ENCODE peak calls at places on chromosome 6, in nine cellular contexts. F is A549, G is heart left ventricle, Z is IMR-90, P is body of pancreas, C is GM12878, S is testis, W is right lobe of liver, V is breast epithelium. E is an unnamed sample. For H3K4me1, the result is how much of the 10 kb centered on the place peaks cover.

GRCh38 chr6:130517444-130517931 is 151.7 kb downstream of the TMEM200A start:
- DNase-seq in S (no peak), V (no peak), G (no peak), F (no peak), P (no peak), W (no peak), C (peak), Z (peak), E (no peak)

GRCh38 chr6:27251672-27252251 is 4.3 kb downstream of the PRSS16 start:
- DNase-seq in S (peak), Z (peak), F (peak), W (no peak), V (peak), G (no peak), P (peak), C (peak), E (peak)

GRCh38 chr6:151012321-151013294 is 147.1 kb downstream of the MTHFD1L start:
- DNase-seq in G (no peak), V (no peak), Z (peak), F (no peak), W (no peak), C (no peak), P (peak), S (no peak), E (no peak)

GRCh38 chr6:138546733-138547185 is 47.5 kb upstream of the NHSL1 start:
- DNase-seq in Z (peak), C (no peak), W (no peak), V (no peak), P (no peak), F (no peak), G (peak), S (no peak), E (no peak)

GRCh38 chr6:87029711-87030314 is 65.1 kb downstream of the CGA start:
- DNase-seq in C (no peak), W (no peak), G (no peak), Z (peak), S (no peak), P (no peak), F (peak), V (no peak), E (no peak)

GRCh38 chr6:6686176-6686575 is 97.7 kb downstream of the LY86 start:
- DNase-seq in C (no peak), S (no peak), Z (no peak), F (no peak), W (peak), G (no peak), V (no peak), P (no peak), E (no peak)

GRCh38 chr6:99979953-99980352 is 14.1 kb downstream of the MCHR2 start:
- DNase-seq in F (no peak), C (no peak), S (no peak), W (no peak), P (no peak), G (no peak), V (no peak), Z (no peak), E (no peak)

GRCh38 chr6:148367418-148368024 is 24.9 kb downstream of the SASH1 start:
- DNase-seq in W (peak), V (peak), S (peak), Z (peak), C (no peak), F (no peak), G (peak), P (peak), E (no peak)

GRCh38 chr6:100538086-100538485 is 73.4 kb upstream of the SIM1 start:
- DNase-seq in C (no peak), S (no peak), V (no peak), Z (no peak), W (no peak), P (no peak), G (no peak), F (no peak), E (no peak)

GRCh38 chr6:64973142-64973541 is 733.9 kb downstream of the EYS start:
- DNase-seq in P (no peak), W (no peak), C (no peak), S (no peak), V (no peak), G (no peak), F (no peak), Z (no peak), E (no peak)

GRCh38 chr6:148973809-148974208 is 227.0 kb downstream of the UST start:
- DNase-seq in F (peak), P (no peak), G (no peak), C (no peak), Z (peak), W (no peak), V (no peak), S (peak), E (no peak)

GRCh38 chr6:10520468-10520867 is 683 bp upstream of the GCNT2 start:
- DNase-seq in F (no peak), V (no peak), Z (peak), G (no peak), W (no peak), C (no peak), P (no peak), S (no peak), E (no peak)

GRCh38 chr6:32240686-32241085 is 16.8 kb upstream of the NOTCH4 start:
- DNase-seq in C (no peak), G (no peak), V (no peak), Z (no peak), W (no peak), F (no peak), P (no peak), S (no peak), E (no peak)

GRCh38 chr6:119497988-119498727 is 148.6 kb upstream of the MAN1A1 start:
- DNase-seq in F (no peak), G (no peak), Z (no peak), V (no peak), S (no peak), W (no peak), C (no peak), P (no peak), E (no peak)

GRCh38 chr6:160733045-160733646 is 31.1 kb downstream of the PLG start:
- DNase-seq in F (peak), W (no peak), Z (peak), P (peak), C (no peak), S (peak), G (peak), V (no peak), E (peak)

GRCh38 chr6:19478273-19478672 is 358.9 kb upstream of the ID4 start:
- DNase-seq in S (no peak), F (no peak), C (no peak), Z (no peak), G (no peak), P (no peak), W (no peak), V (no peak), E (no peak)

GRCh38 chr6:31651602-31652191 is 764 bp downstream of the BAG6 start:
- DNase-seq in Z (peak), G (peak), C (no peak), S (peak), V (peak), P (peak), W (peak), F (peak), E (peak)

GRCh38 chr6:135148889-135149288 is 32.2 kb upstream of the MYB start:
- DNase-seq in Z (no peak), G (no peak), V (no peak), C (no peak), S (no peak), W (no peak), F (no peak), P (no peak), E (no peak)

GRCh38 chr6:13814938-13815575 is 700 bp upstream of the MCUR1 start:
- DNase-seq in V (no peak), F (no peak), S (no peak), Z (no peak), P (no peak), C (no peak), G (no peak), W (no peak), E (no peak)

GRCh38 chr6:63663147-63663877 is 27.7 kb downstream of the PHF3 start:
- DNase-seq in Z (peak), S (no peak), W (no peak), C (no peak), P (no peak), V (no peak), G (no peak), F (peak), E (no peak)

GRCh38 chr6:118783931-118784528 is 109.9 kb upstream of the ASF1A start:
- DNase-seq in G (no peak), S (no peak), W (no peak), C (no peak), P (no peak), F (no peak), V (no peak), Z (peak), E (no peak)

GRCh38 chr6:28710466-28711191 is 184.9 kb downstream of the GPX5 start:
- DNase-seq in P (no peak), Z (peak), G (no peak), W (no peak), C (no peak), V (no peak), F (peak), S (no peak), E (no peak)

GRCh38 chr6:149488815-149489214 is 4.0 kb upstream of the ZC3H12D start:
- DNase-seq in G (no peak), V (no peak), C (no peak), Z (no peak), W (no peak), F (no peak), P (no peak), S (no peak), E (no peak)

GRCh38 chr6:40907198-40907701 is 131.8 kb downstream of the UNC5CL start:
- DNase-seq in F (peak), S (peak), C (no peak), W (no peak), P (peak), V (peak), G (peak), Z (peak), E (peak)

GRCh38 chr6:29984232-29984631 is 41.9 kb downstream of the HLA-A start:
- DNase-seq in Z (no peak), P (no peak), S (no peak), F (no peak), W (no peak), V (no peak), G (no peak), C (no peak), E (no peak)

GRCh38 chr6:72461144-72461543 is 160.7 kb upstream of the KCNQ5 start:
- DNase-seq in S (no peak), G (no peak), W (no peak), F (no peak), P (no peak), C (no peak), V (no peak), Z (peak), E (no peak)

GRCh38 chr6:4433199-4433598 is 297.8 kb upstream of the ECI2 start:
- DNase-seq in S (no peak), P (no peak), Z (no peak), V (no peak), F (no peak), G (no peak), W (no peak), C (no peak), E (no peak)

GRCh38 chr6:167161895-167162467 is 4.2 kb upstream of the GPR31 start:
- DNase-seq in V (no peak), P (no peak), W (no peak), Z (no peak), C (no peak), G (no peak), F (no peak), S (no peak), E (no peak)

GRCh38 chr6:21908117-21908848 is 314.7 kb downstream of the SOX4 start:
- DNase-seq in S (no peak), V (no peak), F (no peak), P (no peak), C (no peak), Z (no peak), G (no peak), W (no peak), E (no peak)

GRCh38 chr6:13228264-13229204 is 99.8 kb downstream of the TBC1D7 start:
- DNase-seq in Z (no peak), F (no peak), P (no peak), C (no peak), W (no peak), V (no peak), G (no peak), S (no peak), E (no peak)

GRCh38 chr6:11491596-11491995 is 46.0 kb upstream of the TMEM170B start:
- DNase-seq in W (no peak), G (no peak), S (no peak), F (no peak), V (no peak), Z (no peak), P (no peak), C (no peak), E (no peak)

GRCh38 chr6:10561566-10562088 is 40.5 kb downstream of the GCNT2 start:
- DNase-seq in Z (no peak), C (no peak), P (no peak), V (no peak), F (no peak), G (no peak), S (no peak), W (no peak), E (no peak)

GRCh38 chr6:136961848-136962247 is 39.7 kb downstream of the SLC35D3 start:
- DNase-seq in S (no peak), Z (no peak), V (no peak), P (no peak), F (no peak), W (no peak), C (no peak), G (no peak), E (no peak)

GRCh38 chr6:30820196-30820595 is 64.1 kb upstream of the DDR1 start:
- DNase-seq in V (peak), P (peak), F (peak), G (peak), Z (peak), C (no peak), S (no peak), W (no peak), E (peak)

GRCh38 chr6:69865126-69865525 is 1.2 kb upstream of the COL19A1 start:
- DNase-seq in S (no peak), V (no peak), C (no peak), Z (peak), G (no peak), P (no peak), F (no peak), W (no peak), E (no peak)

GRCh38 chr6:139996253-139996834 is 621.9 kb upstream of the CITED2 start:
- DNase-seq in F (peak), S (no peak), G (peak), Z (no peak), C (peak), V (no peak), P (peak), W (peak), E (no peak)

GRCh38 chr6:111471533-111471932 is 11.5 kb downstream of the REV3L start:
- DNase-seq in P (no peak), F (no peak), W (no peak), G (no peak), C (no peak), S (no peak), V (no peak), Z (no peak), E (no peak)
- H3K4me1 ChIP-seq in P (under half), F (under half), W (under half), G (under half), C (under half), S (under half), V (under half), Z (under half), E (under half)

GRCh38 chr6:292506-293184 is 358 bp downstream of the DUSP22 start:
- DNase-seq in Z (peak), F (peak), P (peak), S (peak), G (peak), W (peak), V (peak), C (peak), E (peak)
- TF ChIP-seq POLR2A in Z (no peak), F (no peak), P (peak), S (no peak), G (no peak), W (no peak), V (no peak), C (no peak), E (peak)

DNA sequence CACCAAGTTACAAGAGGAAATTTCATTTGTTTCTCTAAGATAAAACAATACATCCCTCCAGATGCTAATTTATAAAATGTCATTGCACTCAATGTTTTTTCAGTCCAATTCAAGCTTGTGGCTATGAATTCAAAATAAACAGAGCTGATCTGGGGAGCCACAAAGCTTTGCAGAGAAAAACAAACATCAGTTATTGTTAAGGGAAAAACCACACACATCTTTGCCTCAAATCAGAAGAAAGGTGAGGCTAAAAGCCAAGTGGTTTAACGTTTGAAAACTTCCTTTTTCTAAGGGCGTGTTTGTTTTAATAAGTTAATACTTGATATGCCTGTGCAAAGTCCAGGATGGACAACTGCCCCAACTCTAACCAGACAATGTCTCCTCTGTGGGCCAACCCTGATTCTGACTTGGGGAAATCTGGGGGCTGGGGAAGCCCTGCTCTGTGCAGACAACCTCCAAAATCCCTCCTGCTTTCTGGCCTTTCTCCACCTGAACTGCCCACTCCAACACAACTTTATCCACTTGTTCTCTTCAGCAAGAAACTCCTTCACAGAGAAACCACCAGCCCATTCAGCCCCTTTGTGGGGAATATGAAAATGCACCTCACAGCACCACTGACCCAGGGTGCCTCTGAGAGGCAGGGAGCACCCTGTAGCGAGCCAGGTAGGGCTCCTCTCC is 44.6 kb upstream of the NT5E start:
- DNase-seq in S (no peak), F (peak), Z (peak), W (peak), G (no peak), C (peak), V (no peak), P (peak), E (peak)
- H3K4me1 ChIP-seq in S (under half), F (half or more), Z (under half), W (under half), G (under half), C (under half), V (under half), P (half or more), E (under half)

DNA sequence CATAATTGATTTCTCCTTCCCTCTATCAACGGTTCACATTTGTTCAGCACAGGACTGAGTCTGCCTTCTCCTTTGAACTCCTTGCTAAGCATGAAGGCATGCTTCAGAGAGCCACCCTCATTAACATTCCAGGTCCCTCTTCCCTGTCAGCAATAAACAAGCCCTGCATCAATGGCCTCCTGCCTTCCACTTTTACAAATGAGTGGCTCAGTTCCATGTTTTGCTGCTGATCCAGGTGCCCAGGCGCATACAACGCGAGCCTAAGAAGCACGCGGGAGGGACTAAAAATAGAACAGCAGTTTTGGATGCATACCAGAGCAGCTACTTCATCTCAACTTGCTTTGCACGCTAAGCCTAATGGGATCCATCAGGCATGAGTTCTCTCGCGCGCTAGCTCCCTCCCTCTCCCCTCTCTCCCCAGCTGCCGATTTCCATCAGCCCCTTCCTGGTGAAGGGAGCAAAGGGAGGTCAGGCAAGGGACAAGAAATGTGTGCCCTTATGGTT is 53.4 kb downstream of the TRAF3IP2 start:
- DNase-seq in P (peak), F (no peak), V (peak), S (peak), G (peak), W (no peak), C (no peak), Z (peak), E (peak)
- TF ChIP-seq POLR2A in P (no peak), F (no peak), V (no peak), S (no peak), G (no peak), W (no peak), C (no peak), Z (no peak), E (no peak)

GRCh38 chr6:36120539-36120938 is 9.8 kb upstream of the MAPK13 start:
- DNase-seq in Z (no peak), V (peak), F (no peak), W (peak), C (no peak), P (no peak), G (no peak), S (no peak), E (peak)

GRCh38 chr6:36123270-36124139 is 6.8 kb upstream of the MAPK13 start:
- DNase-seq in C (no peak), V (peak), W (peak), F (peak), Z (peak), P (peak), S (peak), G (peak), E (peak)

GRCh38 chr6:36121752-36122494 is 8.4 kb upstream of the MAPK13 start:
- DNase-seq in S (no peak), F (no peak), Z (no peak), C (no peak), G (no peak), V (no peak), P (no peak), W (peak), E (no peak)

GRCh38 chr6:36120979-36121706 is 9.2 kb upstream of the MAPK13 start:
- DNase-seq in C (no peak), S (no peak), G (peak), P (peak), W (peak), Z (no peak), V (peak), F (peak), E (peak)

DNA sequence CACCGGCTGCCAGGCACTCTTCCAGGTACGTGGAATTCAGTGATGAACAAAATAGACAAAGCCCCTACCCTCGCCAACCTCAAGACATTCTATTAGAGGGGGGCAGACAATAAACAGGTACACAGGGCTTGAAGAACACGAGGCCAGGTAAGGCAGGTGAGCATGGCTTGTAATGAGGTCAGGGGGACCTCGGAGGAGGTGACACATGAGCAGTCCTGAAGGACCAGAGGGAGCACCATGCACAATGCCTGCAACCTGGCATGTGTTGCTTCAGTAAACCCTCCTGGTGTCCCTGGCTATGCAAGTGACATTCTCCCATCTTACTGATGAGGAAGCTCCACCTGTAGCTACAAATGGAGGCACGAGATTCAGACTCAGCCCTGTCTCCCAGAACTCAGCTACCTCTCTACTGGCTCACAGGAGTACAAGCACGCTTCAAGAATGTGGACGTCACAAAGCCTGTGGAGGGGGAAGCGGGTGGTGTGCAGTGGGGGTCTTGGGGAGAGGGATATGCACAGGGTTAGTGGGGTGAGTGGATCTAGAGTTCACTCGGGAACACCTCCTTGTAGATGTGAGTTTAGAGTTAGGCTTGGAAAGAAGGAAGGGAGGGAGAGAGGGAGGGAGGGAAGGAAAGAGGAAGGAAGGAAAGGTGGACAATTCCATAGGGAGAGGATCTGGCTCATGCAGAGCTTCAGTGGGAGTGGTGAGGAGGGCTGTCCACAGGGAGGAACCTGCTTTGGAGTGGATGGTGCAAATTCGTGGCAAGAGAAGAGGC is 7.6 kb upstream of the MAPK13 start:
- DNase-seq in G (no peak), F (no peak), P (no peak), C (no peak), W (no peak), Z (no peak), V (no peak), S (no peak), E (no peak)
- H3K4me1 ChIP-seq in G (under half), F (under half), P (under half), C (under half), W (under half), Z (under half), V (under half), S (under half), E (under half)

DNA sequence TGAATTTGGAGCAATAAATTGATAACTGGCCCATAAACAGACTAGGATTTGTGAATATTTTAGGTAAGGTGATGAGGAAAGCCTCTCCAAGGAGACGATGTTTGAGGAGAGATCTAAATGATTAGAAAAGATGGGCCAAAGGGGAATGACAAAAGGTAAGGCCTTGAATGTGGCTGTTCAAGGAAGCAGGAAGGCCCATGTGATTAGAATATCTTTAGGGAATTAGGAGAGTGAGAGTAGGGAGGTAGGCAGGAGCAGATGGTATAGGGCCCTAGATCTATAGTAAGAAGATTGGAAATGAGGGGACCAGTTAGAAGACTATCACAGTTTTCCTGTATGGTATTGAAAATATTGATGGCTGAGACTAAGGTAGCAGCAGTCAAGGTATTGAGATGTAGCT is 6.7 kb downstream of the HSF2 start:
- DNase-seq in S (no peak), W (no peak), C (no peak), Z (no peak), F (no peak), V (no peak), P (no peak), G (no peak), E (no peak)
- TF ChIP-seq POLR2A in S (no peak), W (no peak), C (no peak), Z (no peak), F (no peak), V (no peak), P (no peak), G (no peak), E (no peak)